ENCODE peak calls at places on chromosomes 16 and 17, in nine cellular contexts. O is psoas muscle, M is heart left ventricle, P is GM10248, E is left ventricle myocardium inferior, V is cardiac fibroblast, J is T follicular helper cell, D is EH, Z is GDM1. G is an unnamed sample.

GRCh38 chr17:80379348-80379747 is 35.6 kb upstream of the ENDOV start:
- DNase-seq in O (no peak), M (no peak), P (no peak), E (no peak), V (no peak), J (no peak), D (no peak), Z (no peak), G (no peak)

GRCh38 chr17:71726320-71726719 is 394.5 kb upstream of the SOX9 start:
- DNase-seq in O (no peak), M (no peak), P (no peak), E (no peak), V (no peak), J (no peak), D (no peak), Z (no peak), G (no peak)

GRCh38 chr17:39738568-39738901 is 797 bp downstream of the GRB7 start:
- DNase-seq in O (peak), M (no peak), P (peak), E (no peak), V (no peak), J (peak), D (no peak), Z (no peak), G (no peak)

GRCh38 chr16:2007081-2007836 is 2.4 kb downstream of the ZNF598 start:
- DNase-seq in O (peak), M (no peak), P (no peak), E (no peak), V (no peak), J (no peak), D (no peak), Z (no peak), G (no peak)

GRCh38 chr17:57838453-57838852 is 11.4 kb downstream of the MRPS23 start:
- DNase-seq in O (no peak), M (no peak), P (no peak), E (no peak), V (no peak), J (no peak), D (no peak), Z (no peak), G (no peak)

GRCh38 chr17:11331790-11332526 is 90.9 kb downstream of the SHISA6 start:
- DNase-seq in O (no peak), M (no peak), P (no peak), E (no peak), V (no peak), J (no peak), D (no peak), Z (no peak), G (no peak)

GRCh38 chr16:2190659-2191445 is 5.6 kb downstream of the CASKIN1 start:
- DNase-seq in O (no peak), M (no peak), P (no peak), E (no peak), V (no peak), J (no peak), D (no peak), Z (no peak), G (no peak)

GRCh38 chr17:75831032-75831567 is 13.1 kb downstream of the UNC13D start:
- DNase-seq in O (no peak), M (no peak), P (no peak), E (no peak), V (no peak), J (no peak), D (no peak), Z (no peak), G (no peak)

GRCh38 chr16:3716831-3717234 is 491 bp downstream of the TRAP1 start:
- DNase-seq in O (no peak), M (no peak), P (peak), E (no peak), V (no peak), J (no peak), D (peak), Z (no peak), G (no peak)

G was measured in HAP-1.